ENCODE peak calls at places on chromosomes 11 and 22, in six cellular contexts. One of them, this sample, is unnamed.

GRCh38 chr11:46664612-46665011 is 35.8 kb downstream of the ARHGAP1 start:
- DNase-seq in mesenchymal stem cell: no peak
- DNase-seq in H9: no peak
- DNase-seq in IMR-90: no peak
- DNase-seq in mesendoderm: peak; percentile 59
- DNase-seq in H1: no peak
- DNase-seq in this sample: no peak

GRCh38 chr22:40479126-40479800 is 108.9 kb downstream of the SGSM3 start:
- DNase-seq in mesenchymal stem cell: no peak
- DNase-seq in H9: no peak
- DNase-seq in IMR-90: no peak
- DNase-seq in mesendoderm: peak; percentile 96
- DNase-seq in H1: peak; percentile 39
- DNase-seq in this sample: no peak

GRCh38 chr11:76233196-76233921 is 27.1 kb upstream of the WNT11 start:
- DNase-seq in mesenchymal stem cell: no peak
- DNase-seq in H9: no peak
- DNase-seq in IMR-90: no peak
- DNase-seq in mesendoderm: no peak
- DNase-seq in H1: no peak
- DNase-seq in this sample: no peak

GRCh38 chr11:111838054-111838453 is 33.3 kb downstream of the ALG9 start:
- DNase-seq in mesenchymal stem cell: no peak
- DNase-seq in H9: no peak
- DNase-seq in IMR-90: no peak
- DNase-seq in mesendoderm: no peak
- DNase-seq in H1: no peak
- DNase-seq in this sample: no peak

GRCh38 chr11:68447015-68447801 is 13.3 kb upstream of the PPP6R3 start:
- DNase-seq in mesenchymal stem cell: peak; percentile 70
- DNase-seq in H9: peak; percentile 91
- DNase-seq in IMR-90: peak; percentile 51
- DNase-seq in mesendoderm: peak; percentile 87
- DNase-seq in H1: peak; percentile 94
- DNase-seq in this sample: peak; percentile 64

GRCh38 chr11:75347781-75348613 is 3.5 kb downstream of the ARRB1 start:
- DNase-seq in mesenchymal stem cell: peak; percentile 98
- DNase-seq in H9: peak; percentile 30
- DNase-seq in IMR-90: peak; percentile 98
- DNase-seq in mesendoderm: no peak
- DNase-seq in H1: no peak
- DNase-seq in this sample: no peak

GRCh38 chr22:29765905-29766631 is 739 bp downstream of the ZMAT5 start:
- DNase-seq in mesenchymal stem cell: no peak
- DNase-seq in H9: no peak
- DNase-seq in IMR-90: no peak
- DNase-seq in mesendoderm: no peak
- DNase-seq in H1: no peak
- DNase-seq in this sample: peak; percentile 15

GRCh38 chr22:21855715-21856114 is 11.7 kb downstream of the MAPK1 start:
- DNase-seq in mesenchymal stem cell: no peak
- DNase-seq in H9: no peak
- DNase-seq in IMR-90: no peak
- DNase-seq in mesendoderm: peak; percentile 40
- DNase-seq in H1: no peak
- DNase-seq in this sample: no peak

GRCh38 chr22:42610211-42610610 is 4.5 kb downstream of the POLDIP3 start:
- DNase-seq in mesenchymal stem cell: no peak
- DNase-seq in H9: no peak
- DNase-seq in IMR-90: no peak
- DNase-seq in mesendoderm: no peak
- DNase-seq in H1: no peak
- DNase-seq in this sample: no peak

GRCh38 chr11:124801636-124802312 is 1.6 kb upstream of the MSANTD2 start:
- DNase-seq in mesenchymal stem cell: peak; percentile 16
- DNase-seq in H9: no peak
- DNase-seq in IMR-90: peak; percentile 22
- DNase-seq in mesendoderm: peak; percentile 51
- DNase-seq in H1: no peak
- DNase-seq in this sample: no peak

GRCh38 chr11:30328676-30329075 is 5.8 kb downstream of the ARL14EP start:
- DNase-seq in mesenchymal stem cell: no peak
- DNase-seq in H9: no peak
- DNase-seq in IMR-90: peak; percentile 31
- DNase-seq in mesendoderm: no peak
- DNase-seq in H1: no peak
- DNase-seq in this sample: no peak

GRCh38 chr11:68962527-68963250 is 18.1 kb downstream of the MRGPRD start:
- DNase-seq in mesenchymal stem cell: no peak
- DNase-seq in H9: peak; percentile 26
- DNase-seq in IMR-90: no peak
- DNase-seq in mesendoderm: no peak
- DNase-seq in H1: no peak
- DNase-seq in this sample: no peak

GRCh38 chr11:105697291-105697690 is 87.4 kb downstream of the GRIA4 start:
- DNase-seq in mesenchymal stem cell: no peak
- DNase-seq in H9: no peak
- DNase-seq in IMR-90: no peak
- DNase-seq in mesendoderm: no peak
- DNase-seq in H1: no peak
- DNase-seq in this sample: no peak

GRCh38 chr11:59253001-59253400 is 40.3 kb upstream of the MPEG1 start:
- DNase-seq in mesenchymal stem cell: no peak
- DNase-seq in H9: no peak
- DNase-seq in IMR-90: no peak
- DNase-seq in mesendoderm: no peak
- DNase-seq in H1: no peak
- DNase-seq in this sample: no peak

GRCh38 chr11:6201486-6201885 is 2.5 kb downstream of the OR52W1 start:
- DNase-seq in mesenchymal stem cell: peak; percentile 50
- DNase-seq in H9: no peak
- DNase-seq in IMR-90: peak; percentile 25
- DNase-seq in mesendoderm: no peak
- DNase-seq in H1: no peak
- DNase-seq in this sample: no peak

GRCh38 chr11:61007971-61008896 is 36.8 kb downstream of the CD6 start:
- DNase-seq in mesenchymal stem cell: no peak
- DNase-seq in H9: peak; percentile 93
- DNase-seq in IMR-90: no peak
- DNase-seq in mesendoderm: peak; percentile 88
- DNase-seq in H1: peak; percentile 93
- DNase-seq in this sample: peak; percentile 30

GRCh38 chr11:44032304-44033085 is 15.3 kb upstream of the ACCSL start:
- DNase-seq in mesenchymal stem cell: peak; percentile 54
- DNase-seq in H9: no peak
- DNase-seq in IMR-90: peak; percentile 72
- DNase-seq in mesendoderm: no peak
- DNase-seq in H1: peak; percentile 23
- DNase-seq in this sample: no peak

GRCh38 chr22:35335468-35335867 is 35.8 kb downstream of the TOM1 start:
- DNase-seq in mesenchymal stem cell: no peak
- DNase-seq in H9: no peak
- DNase-seq in IMR-90: no peak
- DNase-seq in mesendoderm: no peak
- DNase-seq in H1: no peak
- DNase-seq in this sample: no peak

GRCh38 chr11:1893581-1894359 is 2.1 kb upstream of the PRR33 start:
- DNase-seq in mesenchymal stem cell: peak; percentile 34
- DNase-seq in H9: no peak
- DNase-seq in IMR-90: peak; percentile 12
- DNase-seq in mesendoderm: no peak
- DNase-seq in H1: no peak
- DNase-seq in this sample: no peak

GRCh38 chr22:40247976-40248375 is 70.3 kb downstream of the TNRC6B start:
- DNase-seq in mesenchymal stem cell: no peak
- DNase-seq in H9: no peak
- DNase-seq in IMR-90: no peak
- DNase-seq in mesendoderm: no peak
- DNase-seq in H1: no peak
- DNase-seq in this sample: no peak

GRCh38 chr22:26139320-26139719 is 29.9 kb upstream of the SEZ6L start:
- DNase-seq in mesenchymal stem cell: no peak
- DNase-seq in H9: no peak
- DNase-seq in IMR-90: no peak
- DNase-seq in mesendoderm: no peak
- DNase-seq in H1: no peak
- DNase-seq in this sample: no peak

GRCh38 chr11:17014774-17015638 is 792 bp upstream of the PLEKHA7 start:
- DNase-seq in mesenchymal stem cell: peak; percentile 20
- DNase-seq in H9: peak; percentile 70
- DNase-seq in IMR-90: no peak
- DNase-seq in mesendoderm: peak; percentile 73
- DNase-seq in H1: peak; percentile 72
- DNase-seq in this sample: peak; percentile 32

GRCh38 chr11:65425971-65426838 is 3.6 kb downstream of the NEAT1 start:
- DNase-seq in mesenchymal stem cell: peak; percentile 88
- DNase-seq in H9: no peak
- DNase-seq in IMR-90: peak; percentile 89
- DNase-seq in mesendoderm: no peak
- DNase-seq in H1: no peak
- DNase-seq in this sample: no peak

DNA sequence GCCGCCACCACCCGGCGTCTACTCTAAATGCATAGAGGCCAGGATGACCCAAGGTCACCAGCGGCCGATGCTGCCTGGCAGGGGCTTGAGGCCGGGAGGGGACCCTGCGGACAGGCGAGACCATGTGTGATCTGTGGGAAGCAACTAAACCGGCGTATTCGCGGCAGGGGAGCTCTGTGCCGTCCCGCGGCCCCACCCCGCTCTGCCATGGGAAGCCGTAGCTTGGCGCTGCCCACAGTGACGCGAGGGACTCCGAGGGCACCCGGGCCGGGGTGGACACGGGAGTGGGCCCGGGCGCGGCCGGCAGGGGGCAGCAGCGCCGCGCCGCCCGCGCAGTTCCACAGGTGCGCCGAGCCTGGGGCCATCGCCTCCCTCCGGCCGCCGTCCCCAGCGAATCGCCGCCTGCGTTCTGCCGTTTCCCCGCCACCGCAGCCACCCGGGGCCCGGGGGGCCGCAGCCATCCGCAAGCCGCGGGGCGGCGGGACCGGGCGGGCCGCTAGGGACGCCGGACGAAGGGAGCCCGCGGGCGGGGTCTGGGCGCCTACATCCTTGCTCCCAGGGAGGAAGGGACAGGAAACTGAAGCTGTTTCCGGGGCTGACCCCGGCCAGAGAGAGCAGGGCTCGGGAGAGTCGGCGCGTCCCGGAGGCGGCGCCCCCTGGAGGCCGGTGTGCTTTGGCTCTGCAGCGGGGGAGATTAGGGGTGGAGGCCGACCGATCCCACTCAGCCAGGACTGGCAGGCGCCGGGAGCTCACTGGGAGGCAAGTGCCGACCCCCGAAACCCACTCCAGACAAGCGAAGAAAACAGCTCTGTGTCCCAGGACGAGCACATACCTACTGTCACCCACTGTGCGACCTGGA is 12.5 kb upstream of the HDHD5 start:
- DNase-seq in mesenchymal stem cell: peak; percentile 91
- DNase-seq in H9: peak; percentile 94
- DNase-seq in IMR-90: peak; percentile 85
- DNase-seq in mesendoderm: peak; percentile 96
- DNase-seq in H1: peak; percentile 97
- DNase-seq in this sample: peak; percentile 85
- H2BK5ac ChIP-seq in mesenchymal stem cell: peak overlapping the region; percentile 92
- H2BK5ac ChIP-seq in H9: no peak overlapping the region
- H2BK5ac ChIP-seq in IMR-90: peak overlapping the region; percentile 72
- H2BK5ac ChIP-seq in mesendoderm: no peak overlapping the region
- H2BK5ac ChIP-seq in H1: peak overlapping the region; percentile 90
- H2BK5ac ChIP-seq in this sample: peak overlapping the region; percentile 47

GRCh38 chr22:45208993-45209838 is 31.5 kb downstream of the KIAA0930 start:
- DNase-seq in mesenchymal stem cell: peak; percentile 92
- DNase-seq in H9: peak; percentile 66
- DNase-seq in IMR-90: peak; percentile 91
- DNase-seq in mesendoderm: peak; percentile 54
- DNase-seq in H1: peak; percentile 97
- DNase-seq in this sample: peak; percentile 55

GRCh38 chr22:45208696-45208992 is 32.0 kb downstream of the KIAA0930 start:
- DNase-seq in mesenchymal stem cell: no peak
- DNase-seq in H9: no peak
- DNase-seq in IMR-90: no peak
- DNase-seq in mesendoderm: no peak
- DNase-seq in H1: no peak
- DNase-seq in this sample: no peak

GRCh38 chr22:45206233-45206632 is 34.5 kb downstream of the KIAA0930 start:
- DNase-seq in mesenchymal stem cell: no peak
- DNase-seq in H9: no peak
- DNase-seq in IMR-90: no peak
- DNase-seq in mesendoderm: no peak
- DNase-seq in H1: no peak
- DNase-seq in this sample: no peak

GRCh38 chr22:45207533-45207932 is 33.2 kb downstream of the KIAA0930 start:
- DNase-seq in mesenchymal stem cell: no peak
- DNase-seq in H9: no peak
- DNase-seq in IMR-90: no peak
- DNase-seq in mesendoderm: no peak
- DNase-seq in H1: no peak
- DNase-seq in this sample: no peak

GRCh38 chr22:45207981-45208664 is 32.6 kb downstream of the KIAA0930 start:
- DNase-seq in mesenchymal stem cell: peak; percentile 50
- DNase-seq in H9: peak; percentile 25
- DNase-seq in IMR-90: peak; percentile 95
- DNase-seq in mesendoderm: no peak
- DNase-seq in H1: no peak
- DNase-seq in this sample: no peak
- H2BK15ac ChIP-seq in mesenchymal stem cell: no peak overlapping the region
- H2BK15ac ChIP-seq in H9: no peak overlapping the region
- H2BK15ac ChIP-seq in IMR-90: peak overlapping the region; percentile 22
- H2BK15ac ChIP-seq in mesendoderm: no peak overlapping the region
- H2BK15ac ChIP-seq in H1: no peak overlapping the region
- H2BK15ac ChIP-seq in this sample: no peak overlapping the region

GRCh38 chr11:22192642-22193347 is at the start of gene ANO5:
- DNase-seq in mesenchymal stem cell: no peak
- DNase-seq in H9: peak; percentile 89
- DNase-seq in IMR-90: no peak
- DNase-seq in mesendoderm: peak; percentile 85
- DNase-seq in H1: peak; percentile 87
- DNase-seq in this sample: peak; percentile 66
- H4K8ac ChIP-seq in mesenchymal stem cell: peak within 1 kb of the TSS; percentile 36
- H4K8ac ChIP-seq in H9: no peak within 1 kb of the TSS
- H4K8ac ChIP-seq in IMR-90: no peak within 1 kb of the TSS
- H4K8ac ChIP-seq in mesendoderm: no peak within 1 kb of the TSS
- H4K8ac ChIP-seq in H1: peak within 1 kb of the TSS; percentile 90
- H4K8ac ChIP-seq in this sample: no peak within 1 kb of the TSS

DNA sequence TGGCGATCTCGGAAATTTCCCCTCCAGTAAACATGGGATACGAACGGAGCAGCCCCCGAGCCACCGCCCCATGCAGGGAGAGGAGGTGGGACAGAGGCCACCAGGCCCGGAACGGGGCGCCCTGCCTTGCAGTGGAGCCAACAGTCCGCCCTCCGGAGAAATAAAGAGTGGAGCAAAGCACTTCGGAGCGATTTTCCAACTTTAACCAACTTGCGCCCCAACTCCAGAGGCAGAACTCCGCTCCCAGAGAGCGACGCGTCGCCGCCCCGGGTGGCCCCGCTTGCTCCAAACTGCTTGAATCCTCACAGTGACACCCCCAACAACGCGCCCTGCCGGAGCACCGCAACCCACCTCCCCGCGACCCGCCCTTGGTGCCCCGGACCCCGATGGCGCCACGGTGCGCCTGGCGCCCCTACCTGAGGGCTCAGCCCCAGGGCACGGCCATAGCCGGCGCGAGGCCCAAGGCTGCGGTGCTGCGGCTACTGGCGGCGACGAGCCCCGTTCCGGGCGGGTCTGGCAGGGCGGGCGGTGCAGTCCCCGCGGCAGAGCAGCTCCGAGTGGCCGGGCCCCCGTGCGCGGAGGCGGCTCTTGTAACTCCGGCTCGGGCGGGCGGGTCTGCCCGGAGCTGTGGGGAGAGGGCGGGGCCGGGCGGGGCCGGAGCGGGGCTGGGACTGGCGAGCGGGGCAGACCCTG is at the start of gene AHNAK:
- DNase-seq in mesenchymal stem cell: peak; percentile 75
- DNase-seq in H9: peak; percentile 73
- DNase-seq in IMR-90: peak; percentile 52
- DNase-seq in mesendoderm: peak; percentile 72
- DNase-seq in H1: peak; percentile 79
- DNase-seq in this sample: peak; percentile 61
- H2BK5ac ChIP-seq in mesenchymal stem cell: peak within 1 kb of the TSS; percentile 78
- H2BK5ac ChIP-seq in H9: no peak within 1 kb of the TSS
- H2BK5ac ChIP-seq in IMR-90: peak within 1 kb of the TSS; percentile 97
- H2BK5ac ChIP-seq in mesendoderm: peak within 1 kb of the TSS; percentile 70
- H2BK5ac ChIP-seq in H1: peak within 1 kb of the TSS; percentile 35
- H2BK5ac ChIP-seq in this sample: peak within 1 kb of the TSS; percentile 67